ENCODE peak calls at places on chromosomes 13 and 19, in eight cellular contexts. U, D, A, W, X, E, P and V are unnamed samples.

GRCh38 chr13:24694907-24695306 is 14.7 kb downstream of the ATP12A start:
- DNase-seq in U (no peak), P (no peak), X (no peak), D (no peak), A (no peak), W (no peak), E (no peak), V (peak)

GRCh38 chr13:74575729-74576125 is 441.5 kb upstream of the KLF12 start:
- DNase-seq in A (peak), D (peak), E (peak), W (peak), U (peak), P (peak), X (peak), V (peak)

GRCh38 chr13:25966086-25966485 is 85.7 kb downstream of the SHISA2 start:
- DNase-seq in D (no peak), X (peak), W (no peak), E (no peak), U (no peak), A (no peak), P (no peak), V (no peak)

GRCh38 chr19:10701955-10702307 is 692 bp downstream of the QTRT1 start:
- DNase-seq in X (no peak), P (no peak), U (no peak), E (peak), D (no peak), W (peak), A (no peak), V (no peak)

GRCh38 chr19:47032171-47032811 is 12.7 kb downstream of the NPAS1 start:
- DNase-seq in E (peak), W (no peak), D (no peak), X (no peak), P (no peak), A (peak), U (peak), V (no peak)

GRCh38 chr13:40622761-40623160 is 43.7 kb downstream of the FOXO1 start:
- DNase-seq in D (no peak), E (no peak), X (no peak), W (no peak), A (no peak), U (no peak), P (no peak), V (no peak)

GRCh38 chr19:22261596-22261995 is 24.6 kb upstream of the ZNF729 start:
- DNase-seq in P (no peak), A (no peak), X (no peak), D (no peak), U (no peak), W (no peak), E (no peak), V (no peak)

GRCh38 chr19:31160346-31160926 is 188.8 kb downstream of the TSHZ3 start:
- DNase-seq in U (no peak), P (no peak), W (no peak), D (no peak), E (no peak), X (no peak), A (no peak), V (no peak)

GRCh38 chr19:5141926-5142724 is 173.2 kb downstream of the KDM4B start:
- DNase-seq in U (no peak), D (no peak), X (no peak), W (no peak), E (no peak), P (no peak), A (no peak), V (peak)

GRCh38 chr19:2500861-2501260 is 24.9 kb downstream of the GADD45B start:
- DNase-seq in U (no peak), A (no peak), D (no peak), E (no peak), X (no peak), W (no peak), P (no peak), V (peak)

GRCh38 chr19:18743281-18743825 is 47.8 kb downstream of the COMP start:
- DNase-seq in A (no peak), X (peak), U (no peak), P (peak), E (no peak), D (no peak), W (no peak), V (peak)

GRCh38 chr19:3737487-3738205 is 23.8 kb downstream of the APBA3 start:
- DNase-seq in U (no peak), P (no peak), E (no peak), W (no peak), D (no peak), A (no peak), X (no peak), V (no peak)

GRCh38 chr13:111267205-111267604 is 53.2 kb upstream of the TEX29 start:
- DNase-seq in P (no peak), E (no peak), U (no peak), X (no peak), W (no peak), D (no peak), A (no peak), V (no peak)

GRCh38 chr19:8004723-8005513 is 523 bp downstream of the ELAVL1 start:
- DNase-seq in E (peak), A (no peak), X (peak), U (no peak), P (no peak), D (no peak), W (peak), V (no peak)

GRCh38 chr13:50208826-50209335 is 193.6 kb downstream of the KCNRG start:
- DNase-seq in A (no peak), D (no peak), W (peak), U (no peak), P (peak), X (peak), E (no peak), V (peak)

GRCh38 chr13:75482070-75482819 is at the start of gene TBC1D4:
- DNase-seq in A (peak), D (peak), X (peak), U (peak), P (peak), W (peak), E (peak), V (peak)

GRCh38 chr19:19406878-19407639 is 1.6 kb downstream of the GATAD2A start:
- DNase-seq in D (no peak), X (peak), A (no peak), E (peak), W (peak), U (peak), P (no peak), V (peak)

GRCh38 chr19:18437481-18438330 is at the start of gene ISYNA1:
- DNase-seq in E (peak), X (peak), A (peak), D (no peak), U (peak), W (peak), P (peak), V (peak)

GRCh38 chr13:80341771-80342271 is 895 bp upstream of the SPRY2 start:
- DNase-seq in W (peak), E (no peak), U (no peak), X (peak), P (peak), D (no peak), A (no peak), V (peak)

GRCh38 chr13:95035311-95036109 is 265.7 kb downstream of the ABCC4 start:
- DNase-seq in W (no peak), X (no peak), D (no peak), P (no peak), A (no peak), E (no peak), U (no peak), V (no peak)